ENCODE peak calls at places on chromosomes 13 and 19, in seven cellular contexts. One of them, this sample, is unnamed.
A peak's percentile ranks its signal among the peaks of the same experiment; 100 is the strongest.

GRCh38 chr13:27147530-27148170 is 24.0 kb downstream of the USP12 start:
- DNase-seq in adrenal gland: no peak
- DNase-seq in brain microvascular endothelial cell: no peak
- DNase-seq in pancreas: no peak
- DNase-seq in lower leg skin: no peak
- DNase-seq in fibroblast of pulmonary artery: no peak
- DNase-seq in transverse colon: no peak
- DNase-seq in this sample: no peak

GRCh38 chr19:49301165-49301865 is 23.7 kb downstream of the SLC6A16 start:
- DNase-seq in adrenal gland: peak; percentile 67
- DNase-seq in brain microvascular endothelial cell: peak; percentile 72
- DNase-seq in pancreas: peak; percentile 90
- DNase-seq in lower leg skin: peak; percentile 68
- DNase-seq in fibroblast of pulmonary artery: peak; percentile 69
- DNase-seq in transverse colon: peak; percentile 84
- DNase-seq in this sample: peak; percentile 76

GRCh38 chr19:47676811-47677210 is 36.4 kb upstream of the EHD2 start:
- DNase-seq in adrenal gland: no peak
- DNase-seq in brain microvascular endothelial cell: no peak
- DNase-seq in pancreas: no peak
- DNase-seq in lower leg skin: no peak
- DNase-seq in fibroblast of pulmonary artery: no peak
- DNase-seq in transverse colon: no peak
- DNase-seq in this sample: no peak

GRCh38 chr13:34155931-34156607 is 338.1 kb downstream of the RFC3 start:
- DNase-seq in adrenal gland: peak; percentile 36
- DNase-seq in brain microvascular endothelial cell: peak; percentile 56
- DNase-seq in pancreas: no peak
- DNase-seq in lower leg skin: no peak
- DNase-seq in fibroblast of pulmonary artery: peak; percentile 48
- DNase-seq in transverse colon: no peak
- DNase-seq in this sample: peak; percentile 57

GRCh38 chr13:109297628-109298027 is 488.8 kb downstream of the IRS2 start:
- DNase-seq in adrenal gland: no peak
- DNase-seq in brain microvascular endothelial cell: peak; percentile 50
- DNase-seq in pancreas: no peak
- DNase-seq in lower leg skin: no peak
- DNase-seq in fibroblast of pulmonary artery: peak; percentile 63
- DNase-seq in transverse colon: no peak
- DNase-seq in this sample: peak; percentile 71

GRCh38 chr13:100108913-100109507 is 20.1 kb downstream of the PCCA start:
- DNase-seq in adrenal gland: no peak
- DNase-seq in brain microvascular endothelial cell: no peak
- DNase-seq in pancreas: no peak
- DNase-seq in lower leg skin: no peak
- DNase-seq in fibroblast of pulmonary artery: peak; percentile 39
- DNase-seq in transverse colon: no peak
- DNase-seq in this sample: no peak

GRCh38 chr13:52195052-52195837 is 35.8 kb upstream of the NEK3 start:
- DNase-seq in adrenal gland: peak; percentile 74
- DNase-seq in brain microvascular endothelial cell: peak; percentile 36
- DNase-seq in pancreas: peak; percentile 83
- DNase-seq in lower leg skin: peak; percentile 59
- DNase-seq in fibroblast of pulmonary artery: peak; percentile 80
- DNase-seq in transverse colon: peak; percentile 79
- DNase-seq in this sample: peak; percentile 88

GRCh38 chr13:31930901-31931522 is 100.6 kb upstream of the FRY start:
- DNase-seq in adrenal gland: no peak
- DNase-seq in brain microvascular endothelial cell: no peak
- DNase-seq in pancreas: no peak
- DNase-seq in lower leg skin: no peak
- DNase-seq in fibroblast of pulmonary artery: no peak
- DNase-seq in transverse colon: no peak
- DNase-seq in this sample: peak; percentile 21

GRCh38 chr19:34556500-34556899 is 74.9 kb downstream of the WTIP start:
- DNase-seq in adrenal gland: no peak
- DNase-seq in brain microvascular endothelial cell: peak; percentile 34
- DNase-seq in pancreas: no peak
- DNase-seq in lower leg skin: no peak
- DNase-seq in fibroblast of pulmonary artery: peak; percentile 19
- DNase-seq in transverse colon: peak; percentile 18
- DNase-seq in this sample: peak; percentile 9
- TF ChIP-seq CTCF in adrenal gland: peak; percentile 36
- TF ChIP-seq CTCF in brain microvascular endothelial cell: peak; percentile 36
- TF ChIP-seq CTCF in pancreas: peak; percentile 51
- TF ChIP-seq CTCF in lower leg skin: no peak
- TF ChIP-seq CTCF in fibroblast of pulmonary artery: peak; percentile 31
- TF ChIP-seq CTCF in transverse colon: no peak
- TF ChIP-seq CTCF in this sample: peak; percentile 45

GRCh38 chr19:1002600-1002999 is 2.4 kb downstream of the GRIN3B start:
- DNase-seq in adrenal gland: no peak
- DNase-seq in brain microvascular endothelial cell: no peak
- DNase-seq in pancreas: no peak
- DNase-seq in lower leg skin: no peak
- DNase-seq in fibroblast of pulmonary artery: no peak
- DNase-seq in transverse colon: no peak
- DNase-seq in this sample: no peak

GRCh38 chr19:1000095-1000494 is at the start of gene GRIN3B:
- DNase-seq in adrenal gland: no peak
- DNase-seq in brain microvascular endothelial cell: peak; percentile 13
- DNase-seq in pancreas: peak; percentile 82
- DNase-seq in lower leg skin: no peak
- DNase-seq in fibroblast of pulmonary artery: peak; percentile 51
- DNase-seq in transverse colon: peak; percentile 73
- DNase-seq in this sample: peak; percentile 24

GRCh38 chr19:1001538-1002166 is 1.4 kb downstream of the GRIN3B start:
- DNase-seq in adrenal gland: peak; percentile 69
- DNase-seq in brain microvascular endothelial cell: no peak
- DNase-seq in pancreas: peak; percentile 89
- DNase-seq in lower leg skin: no peak
- DNase-seq in fibroblast of pulmonary artery: no peak
- DNase-seq in transverse colon: peak; percentile 65
- DNase-seq in this sample: no peak

GRCh38 chr19:999379-999719 is 870 bp upstream of the GRIN3B start:
- DNase-seq in adrenal gland: no peak
- DNase-seq in brain microvascular endothelial cell: no peak
- DNase-seq in pancreas: no peak
- DNase-seq in lower leg skin: no peak
- DNase-seq in fibroblast of pulmonary artery: no peak
- DNase-seq in transverse colon: no peak
- DNase-seq in this sample: no peak

GRCh38 chr19:1000591-1001537 is 645 bp downstream of the GRIN3B start:
- DNase-seq in adrenal gland: no peak
- DNase-seq in brain microvascular endothelial cell: no peak
- DNase-seq in pancreas: no peak
- DNase-seq in lower leg skin: no peak
- DNase-seq in fibroblast of pulmonary artery: no peak
- DNase-seq in transverse colon: no peak
- DNase-seq in this sample: no peak
- H3K4me3 ChIP-seq in adrenal gland: no peak overlapping the region
- H3K4me3 ChIP-seq in brain microvascular endothelial cell: no peak overlapping the region
- H3K4me3 ChIP-seq in pancreas: no peak overlapping the region
- H3K4me3 ChIP-seq in lower leg skin: no peak overlapping the region
- H3K4me3 ChIP-seq in fibroblast of pulmonary artery: no peak overlapping the region
- H3K4me3 ChIP-seq in transverse colon: no peak overlapping the region
- H3K4me3 ChIP-seq in this sample: no peak overlapping the region

GRCh38 chr13:67275351-67275989 is 45.3 kb upstream of the PCDH9 start:
- DNase-seq in adrenal gland: no peak
- DNase-seq in brain microvascular endothelial cell: no peak
- DNase-seq in pancreas: no peak
- DNase-seq in lower leg skin: no peak
- DNase-seq in fibroblast of pulmonary artery: no peak
- DNase-seq in transverse colon: no peak
- DNase-seq in this sample: no peak

GRCh38 chr13:67277581-67277980 is 47.4 kb upstream of the PCDH9 start:
- DNase-seq in adrenal gland: no peak
- DNase-seq in brain microvascular endothelial cell: no peak
- DNase-seq in pancreas: no peak
- DNase-seq in lower leg skin: no peak
- DNase-seq in fibroblast of pulmonary artery: no peak
- DNase-seq in transverse colon: no peak
- DNase-seq in this sample: no peak

GRCh38 chr13:67278230-67278629 is 48.1 kb upstream of the PCDH9 start:
- DNase-seq in adrenal gland: no peak
- DNase-seq in brain microvascular endothelial cell: peak; percentile 90
- DNase-seq in pancreas: no peak
- DNase-seq in lower leg skin: no peak
- DNase-seq in fibroblast of pulmonary artery: peak; percentile 95
- DNase-seq in transverse colon: no peak
- DNase-seq in this sample: peak; percentile 99

GRCh38 chr13:67267136-67267535 is 37.0 kb upstream of the PCDH9 start:
- DNase-seq in adrenal gland: no peak
- DNase-seq in brain microvascular endothelial cell: peak; percentile 14
- DNase-seq in pancreas: no peak
- DNase-seq in lower leg skin: no peak
- DNase-seq in fibroblast of pulmonary artery: peak; percentile 2
- DNase-seq in transverse colon: no peak
- DNase-seq in this sample: peak; percentile 30

GRCh38 chr13:67273001-67273400 is 42.9 kb upstream of the PCDH9 start:
- DNase-seq in adrenal gland: no peak
- DNase-seq in brain microvascular endothelial cell: no peak
- DNase-seq in pancreas: no peak
- DNase-seq in lower leg skin: no peak
- DNase-seq in fibroblast of pulmonary artery: peak; percentile 68
- DNase-seq in transverse colon: no peak
- DNase-seq in this sample: peak; percentile 60
- TF ChIP-seq CTCF in adrenal gland: no peak
- TF ChIP-seq CTCF in brain microvascular endothelial cell: no peak
- TF ChIP-seq CTCF in pancreas: no peak
- TF ChIP-seq CTCF in lower leg skin: no peak
- TF ChIP-seq CTCF in fibroblast of pulmonary artery: no peak
- TF ChIP-seq CTCF in transverse colon: no peak
- TF ChIP-seq CTCF in this sample: no peak

GRCh38 chr19:1133471-1133929 is 29.7 kb downstream of the GPX4 start:
- DNase-seq in adrenal gland: no peak
- DNase-seq in brain microvascular endothelial cell: no peak
- DNase-seq in pancreas: no peak
- DNase-seq in lower leg skin: no peak
- DNase-seq in fibroblast of pulmonary artery: no peak
- DNase-seq in transverse colon: peak; percentile 79
- DNase-seq in this sample: no peak

GRCh38 chr19:1130801-1131717 is 27.3 kb downstream of the GPX4 start:
- DNase-seq in adrenal gland: no peak
- DNase-seq in brain microvascular endothelial cell: no peak
- DNase-seq in pancreas: no peak
- DNase-seq in lower leg skin: no peak
- DNase-seq in fibroblast of pulmonary artery: no peak
- DNase-seq in transverse colon: peak; percentile 70
- DNase-seq in this sample: no peak

GRCh38 chr19:1134431-1134830 is 30.6 kb downstream of the GPX4 start:
- DNase-seq in adrenal gland: no peak
- DNase-seq in brain microvascular endothelial cell: no peak
- DNase-seq in pancreas: no peak
- DNase-seq in lower leg skin: no peak
- DNase-seq in fibroblast of pulmonary artery: peak; percentile 59
- DNase-seq in transverse colon: no peak
- DNase-seq in this sample: peak; percentile 42

GRCh38 chr19:1131718-1132552 is 28.1 kb downstream of the GPX4 start:
- DNase-seq in adrenal gland: peak; percentile 69
- DNase-seq in brain microvascular endothelial cell: peak; percentile 70
- DNase-seq in pancreas: peak; percentile 79
- DNase-seq in lower leg skin: peak; percentile 81
- DNase-seq in fibroblast of pulmonary artery: peak; percentile 92
- DNase-seq in transverse colon: peak; percentile 93
- DNase-seq in this sample: peak; percentile 92

DNA sequence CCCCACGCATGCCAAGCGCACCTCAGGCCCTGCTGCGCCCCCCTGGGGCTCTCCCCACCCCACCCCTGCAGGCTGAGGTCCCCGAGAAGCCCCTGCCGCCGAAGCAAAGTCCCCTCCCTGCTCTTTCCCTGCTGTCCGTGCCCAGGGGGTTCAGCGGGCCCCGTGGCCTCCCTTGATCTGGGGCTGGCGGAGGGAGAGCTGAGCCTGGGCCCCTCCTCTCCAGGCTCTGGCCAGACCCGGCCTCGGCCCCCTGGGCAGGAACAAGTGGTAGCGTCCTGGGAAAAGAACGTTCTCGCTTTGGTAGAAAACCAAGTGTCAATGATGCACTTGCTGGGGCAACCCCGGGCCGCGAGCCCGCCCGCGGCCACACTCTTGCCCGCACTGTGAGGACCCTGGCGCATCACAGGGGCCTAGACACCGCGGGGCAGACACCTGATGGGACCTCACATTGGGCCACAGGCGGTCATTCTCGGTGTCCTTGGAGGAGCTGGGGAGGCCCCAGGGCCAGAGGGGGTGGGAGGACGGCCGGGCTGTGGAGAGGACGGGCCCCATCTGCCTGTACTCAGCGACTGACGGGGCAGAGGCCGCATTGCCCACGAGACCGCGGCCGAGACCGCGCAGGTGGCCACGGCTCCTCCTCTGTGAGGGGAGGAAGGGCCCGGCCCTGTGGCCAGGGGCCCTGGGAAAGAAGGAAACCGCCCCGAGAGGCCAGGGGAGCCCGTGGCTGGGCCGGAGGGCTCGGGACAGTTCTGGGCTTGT is 29.0 kb downstream of the GPX4 start:
- DNase-seq in adrenal gland: no peak
- DNase-seq in brain microvascular endothelial cell: no peak
- DNase-seq in pancreas: no peak
- DNase-seq in lower leg skin: no peak
- DNase-seq in fibroblast of pulmonary artery: no peak
- DNase-seq in transverse colon: peak; percentile 47
- DNase-seq in this sample: no peak
- H3K4me3 ChIP-seq in adrenal gland: peak overlapping the region; percentile 26
- H3K4me3 ChIP-seq in brain microvascular endothelial cell: peak overlapping the region; percentile 75
- H3K4me3 ChIP-seq in pancreas: no peak overlapping the region
- H3K4me3 ChIP-seq in lower leg skin: no peak overlapping the region
- H3K4me3 ChIP-seq in fibroblast of pulmonary artery: peak overlapping the region; percentile 90
- H3K4me3 ChIP-seq in transverse colon: peak overlapping the region; percentile 64
- H3K4me3 ChIP-seq in this sample: peak overlapping the region; percentile 80

DNA sequence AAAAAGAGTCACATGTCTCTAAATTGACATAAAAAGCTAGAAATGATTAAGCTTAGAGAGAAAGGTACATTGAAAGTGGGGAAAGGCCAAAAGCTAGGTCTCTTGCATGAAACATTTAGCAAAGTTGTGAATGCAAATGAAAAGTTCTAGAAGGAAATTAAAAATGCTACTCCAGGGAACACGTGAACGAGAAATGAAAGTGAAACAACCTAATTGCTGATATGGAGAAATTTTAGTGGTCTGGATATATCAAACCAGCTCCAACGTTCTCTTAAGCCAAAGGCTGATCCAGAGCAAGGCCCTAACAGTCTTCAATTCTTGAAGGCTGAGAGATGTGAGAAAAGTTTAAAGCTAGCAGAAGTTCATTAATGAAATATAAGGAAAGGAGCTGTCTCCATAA is 419.8 kb downstream of the SLITRK6 start:
- DNase-seq in adrenal gland: no peak
- DNase-seq in brain microvascular endothelial cell: no peak
- DNase-seq in pancreas: no peak
- DNase-seq in lower leg skin: no peak
- DNase-seq in fibroblast of pulmonary artery: no peak
- DNase-seq in transverse colon: no peak
- DNase-seq in this sample: peak; percentile 6
- TF ChIP-seq CTCF in adrenal gland: no peak
- TF ChIP-seq CTCF in brain microvascular endothelial cell: no peak
- TF ChIP-seq CTCF in pancreas: no peak
- TF ChIP-seq CTCF in lower leg skin: no peak
- TF ChIP-seq CTCF in fibroblast of pulmonary artery: no peak
- TF ChIP-seq CTCF in transverse colon: no peak
- TF ChIP-seq CTCF in this sample: no peak

This sample was measured in choroid plexus epithelial cell.